ENCODE peak calls at places on chromosomes 7 and 10, in four cellular contexts. B is right atrium auricular region; A is CD8-positive, alpha-beta memory T cell; C is AG04450. I is an unnamed sample.

GRCh38 chr7:155207335-155208002 is 90.2 kb upstream of the INSIG1 start:
- DNase-seq in B (no peak), A (no peak), C (no peak), I (no peak)

GRCh38 chr10:105545101-105545500 is 904.0 kb downstream of the SORCS3 start:
- DNase-seq in B (no peak), A (no peak), C (no peak), I (no peak)

GRCh38 chr10:3071405-3072198 is 4.3 kb downstream of the PFKP start:
- DNase-seq in B (no peak), A (no peak), C (no peak), I (peak; percentile 65)

GRCh38 chr10:6128591-6129383 is 40.0 kb downstream of the RBM17 start:
- DNase-seq in B (no peak), A (no peak), C (no peak), I (no peak)

GRCh38 chr10:114703377-114704125 is 45.5 kb upstream of the ABLIM1 start:
- DNase-seq in B (no peak), A (no peak), C (no peak), I (no peak)

GRCh38 chr7:19060870-19061269 is 56.6 kb downstream of the TWIST1 start:
- DNase-seq in B (no peak), A (no peak), C (no peak), I (peak; percentile 9)

GRCh38 chr10:29858352-29859267 is 200.8 kb downstream of the JCAD start:
- DNase-seq in B (peak; percentile 71), A (no peak), C (peak; percentile 36), I (no peak)

GRCh38 chr7:151599401-151600227 is 79.9 kb upstream of the RHEB start:
- DNase-seq in B (peak; percentile 68), A (no peak), C (peak; percentile 85), I (peak; percentile 82)

GRCh38 chr7:150966002-150966401 is 12.1 kb downstream of the KCNH2 start:
- DNase-seq in B (no peak), A (no peak), C (no peak), I (no peak)

GRCh38 chr10:77837925-77838595 is 88.5 kb downstream of the DLG5 start:
- DNase-seq in B (no peak), A (no peak), C (no peak), I (no peak)

GRCh38 chr10:61899997-61900828 is 1.3 kb upstream of the ARID5B start:
- DNase-seq in B (no peak), A (peak; percentile 34), C (no peak), I (no peak)

GRCh38 chr10:22682237-22683192 is 31.9 kb downstream of the PIP4K2A start:
- DNase-seq in B (no peak), A (peak; percentile 53), C (no peak), I (peak; percentile 41)

GRCh38 chr7:28862876-28863275 is 95.3 kb downstream of the TRIL start:
- DNase-seq in B (no peak), A (no peak), C (no peak), I (peak; percentile 20)

GRCh38 chr10:51244739-51245138 is 170.5 kb downstream of the PRKG1 start:
- DNase-seq in B (no peak), A (no peak), C (peak; percentile 10), I (peak; percentile 80)
- H3K4me3 ChIP-seq in B (no peak overlapping the region), A (no peak overlapping the region), C (no peak overlapping the region), I (no peak overlapping the region)

DNA sequence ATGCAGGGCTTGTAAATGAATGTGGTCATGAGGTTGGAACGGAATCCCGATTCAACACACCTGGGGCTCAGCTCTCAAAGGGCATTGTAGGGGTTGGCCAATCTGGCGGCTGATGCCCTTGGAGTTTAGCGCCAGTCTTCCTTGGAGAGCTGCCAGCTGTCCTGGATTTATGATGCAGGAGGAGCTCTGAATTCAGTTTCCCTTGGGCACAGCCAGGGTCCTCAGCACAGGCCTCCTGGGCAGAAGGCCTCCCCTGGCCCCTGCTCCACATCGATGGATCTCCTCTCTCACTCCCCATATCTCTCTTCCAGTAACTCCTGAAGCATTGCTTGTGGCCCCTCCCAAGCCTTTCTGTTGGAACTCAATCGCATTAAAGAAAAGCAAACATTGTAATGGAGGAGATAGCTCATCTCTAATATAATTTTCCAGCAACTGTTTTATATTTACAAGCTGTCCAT is 985 bp upstream of the CYTH3 start:
- DNase-seq in B (no peak), A (no peak), C (no peak), I (no peak)
- H3K4me3 ChIP-seq in B (no peak overlapping the region), A (no peak overlapping the region), C (no peak overlapping the region), I (no peak overlapping the region)

DNA sequence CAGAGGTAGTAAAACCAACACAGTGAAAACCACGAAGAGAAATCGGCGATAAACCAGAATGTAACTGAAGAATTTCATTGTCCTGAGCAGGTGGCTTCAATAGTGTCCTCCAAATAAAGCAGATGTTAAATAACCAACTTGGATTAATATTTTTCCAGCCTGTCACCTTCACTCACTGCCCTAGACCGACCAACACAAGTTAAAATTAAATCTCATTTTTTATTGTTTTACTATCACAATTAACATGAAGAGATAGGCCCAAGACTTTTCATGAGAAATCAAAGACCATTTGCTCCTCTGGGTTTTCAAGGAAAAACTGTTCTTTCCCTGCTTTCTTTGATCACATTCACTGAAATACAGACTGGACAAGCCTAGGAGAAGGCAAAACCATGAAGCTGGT is at the start of gene SLC13A1:
- DNase-seq in B (no peak), A (no peak), C (no peak), I (no peak)
- H3K4me3 ChIP-seq in B (no peak within 1 kb of the TSS), A (no peak within 1 kb of the TSS), C (no peak within 1 kb of the TSS), I (no peak within 1 kb of the TSS)

GRCh38 chr10:132189810-132190422 is 3.2 kb downstream of the DPYSL4 start:
- DNase-seq in B (no peak), A (no peak), C (no peak), I (no peak)
- H3K4me3 ChIP-seq in B (no peak overlapping the region), A (no peak overlapping the region), C (no peak overlapping the region), I (no peak overlapping the region)

GRCh38 chr10:25444266-25444665 is 269.5 kb downstream of the GPR158 start:
- DNase-seq in B (no peak), A (no peak), C (no peak), I (no peak)

GRCh38 chr10:25436431-25436830 is 261.6 kb downstream of the GPR158 start:
- DNase-seq in B (no peak), A (no peak), C (no peak), I (no peak)

GRCh38 chr10:25441270-25441669 is 266.5 kb downstream of the GPR158 start:
- DNase-seq in B (no peak), A (no peak), C (no peak), I (no peak)
- H3K4me3 ChIP-seq in B (no peak overlapping the region), A (no peak overlapping the region), C (no peak overlapping the region), I (no peak overlapping the region)

DNA sequence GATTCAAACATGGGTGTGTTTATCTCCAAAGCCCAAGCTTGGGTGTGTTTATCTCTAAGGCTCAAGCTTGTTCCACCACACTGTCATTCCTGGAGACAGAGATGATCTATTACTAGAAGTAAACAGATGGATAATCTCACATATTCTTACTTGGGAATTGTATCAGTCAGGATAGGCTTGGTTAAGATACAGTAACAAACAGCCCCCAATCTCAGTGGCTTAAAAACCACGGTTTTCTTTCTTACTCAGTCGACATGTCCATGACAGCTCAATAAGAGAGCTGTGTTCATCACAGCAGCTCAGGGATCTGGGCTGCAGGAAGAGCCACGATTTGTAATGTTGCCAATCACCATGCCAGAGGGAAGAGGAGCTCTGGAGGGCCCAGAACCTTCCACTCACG is 38.5 kb upstream of the LOXL4 start:
- DNase-seq in B (no peak), A (no peak), C (no peak), I (no peak)
- H3K4me3 ChIP-seq in B (no peak overlapping the region), A (no peak overlapping the region), C (no peak overlapping the region), I (no peak overlapping the region)

GRCh38 chr10:44960482-44961230 is 1.1 kb downstream of the RASSF4 start:
- DNase-seq in B (peak; percentile 59), A (no peak), C (no peak), I (no peak)

GRCh38 chr10:44960098-44960480 is 487 bp downstream of the RASSF4 start:
- DNase-seq in B (no peak), A (no peak), C (no peak), I (no peak)

GRCh38 chr10:44961931-44962750 is 2.5 kb downstream of the RASSF4 start:
- DNase-seq in B (peak; percentile 56), A (no peak), C (no peak), I (no peak)

GRCh38 chr10:44959243-44960097 is at the start of gene RASSF4:
- DNase-seq in B (peak; percentile 93), A (peak; percentile 90), C (peak; percentile 34), I (peak; percentile 39)

DNA sequence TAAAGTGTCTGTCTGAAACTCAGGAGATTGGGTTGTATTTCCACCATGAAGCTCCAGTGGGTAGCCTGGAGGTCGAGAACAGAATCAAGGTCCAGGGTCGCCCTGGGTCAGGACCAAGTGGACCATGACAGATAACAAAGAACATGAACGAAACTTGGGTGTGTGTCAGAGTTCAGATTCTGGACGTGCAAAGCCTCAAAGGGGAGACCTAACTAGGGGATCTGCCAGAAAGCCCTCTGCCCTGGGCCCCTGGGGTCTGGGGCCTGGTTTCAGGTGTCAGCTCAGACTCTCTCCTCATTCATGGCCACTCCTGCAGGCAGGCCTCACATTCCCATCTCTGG is 1.6 kb downstream of the RASSF4 start:
- DNase-seq in B (peak; percentile 57), A (no peak), C (no peak), I (no peak)
- H3K4me3 ChIP-seq in B (peak overlapping the region; percentile 83), A (no peak overlapping the region), C (no peak overlapping the region), I (peak overlapping the region; percentile 72)

I was measured in skeletal muscle cell.